ENCODE peak calls at places on chromosomes 5 and 9, in five cellular contexts. H is GM23338, A is lower lobe of right lung, Y is H1, E is lower leg skin. O is an unnamed sample.
A peak's percentile ranks its signal among the peaks of the same experiment; 100 is the strongest.

GRCh38 chr9:68927165-68927564 is 86.7 kb downstream of the PRKACG start:
- DNase-seq in Y (no peak), A (no peak), E (no peak), H (no peak), O (no peak)

GRCh38 chr5:67299317-67299716 is 102.7 kb upstream of the CD180 start:
- DNase-seq in E (no peak), Y (no peak), H (no peak), A (no peak), O (peak; percentile 35)

GRCh38 chr5:55894135-55894534 is 43.0 kb downstream of the IL31RA start:
- DNase-seq in E (no peak), A (no peak), Y (no peak), H (no peak), O (peak; percentile 16)

GRCh38 chr5:76954383-76954763 is 1.5 kb downstream of the CRHBP start:
- DNase-seq in Y (no peak), A (no peak), E (no peak), H (peak; percentile 46), O (no peak)

GRCh38 chr5:29382735-29383280 is 1810.7 kb upstream of the CDH6 start:
- DNase-seq in E (no peak), A (no peak), Y (no peak), H (peak; percentile 1), O (no peak)

GRCh38 chr9:130266236-130267098 is 907 bp downstream of the HMCN2 start:
- DNase-seq in H (peak; percentile 82), Y (peak; percentile 78), A (no peak), E (peak; percentile 72), O (no peak)

GRCh38 chr9:85262333-85262732 is 479.4 kb downstream of the AGTPBP1 start:
- DNase-seq in H (no peak), E (no peak), A (no peak), Y (no peak), O (peak; percentile 6)

GRCh38 chr5:54603372-54603771 is 85.8 kb downstream of the SNX18 start:
- DNase-seq in H (no peak), A (no peak), Y (no peak), E (no peak), O (no peak)

GRCh38 chr9:4143951-4144717 is 155.7 kb downstream of the GLIS3 start:
- DNase-seq in A (no peak), Y (no peak), E (no peak), H (peak; percentile 44), O (peak; percentile 56)

GRCh38 chr5:68872088-68872842 is 221.5 kb upstream of the SLC30A5 start:
- DNase-seq in E (no peak), A (no peak), Y (no peak), H (peak; percentile 23), O (no peak)

GRCh38 chr9:27528886-27529315 is 713 bp downstream of the MOB3B start:
- DNase-seq in Y (peak; percentile 74), H (peak; percentile 75), A (peak; percentile 74), E (peak; percentile 93), O (no peak)

GRCh38 chr5:101160002-101160401 is 256.9 kb upstream of the ST8SIA4 start:
- DNase-seq in Y (no peak), E (no peak), A (no peak), H (no peak), O (no peak)

GRCh38 chr5:13745508-13745907 is 199.0 kb downstream of the DNAH5 start:
- DNase-seq in E (no peak), A (no peak), Y (no peak), H (peak; percentile 23), O (peak; percentile 60)

GRCh38 chr5:139394123-139394653 is 716 bp downstream of the PROB1 start:
- DNase-seq in E (no peak), Y (peak; percentile 85), H (peak; percentile 84), A (no peak), O (no peak)

GRCh38 chr5:8070138-8070537 is 201.2 kb downstream of the MTRR start:
- DNase-seq in A (no peak), H (no peak), E (no peak), Y (no peak), O (no peak)

GRCh38 chr9:111572945-111573604 is 26.4 kb downstream of the PTGR1 start:
- DNase-seq in A (no peak), Y (no peak), E (no peak), H (no peak), O (peak; percentile 92)

GRCh38 chr5:181188700-181189362 is 16.2 kb downstream of the TRIM7 start:
- DNase-seq in Y (peak; percentile 96), A (peak; percentile 66), H (peak; percentile 80), E (peak; percentile 96), O (peak; percentile 80)

GRCh38 chr9:134391319-134392231 is 65.3 kb downstream of the RXRA start:
- DNase-seq in H (no peak), Y (no peak), E (no peak), A (no peak), O (no peak)

GRCh38 chr9:93059097-93059959 is 827 bp downstream of the SUSD3 start:
- DNase-seq in H (no peak), A (peak; percentile 67), Y (no peak), E (no peak), O (no peak)

GRCh38 chr9:137872296-137872695 is 5.3 kb upstream of the CACNA1B start:
- DNase-seq in Y (no peak), H (no peak), A (no peak), E (peak; percentile 71), O (no peak)

GRCh38 chr5:55645304-55645703 is 66.8 kb downstream of the SLC38A9 start:
- DNase-seq in A (no peak), H (no peak), E (no peak), Y (no peak), O (no peak)

GRCh38 chr9:136023401-136024225 is 62.4 kb upstream of the UBAC1 start:
- DNase-seq in Y (peak; percentile 43), E (peak; percentile 88), A (peak; percentile 65), H (no peak), O (peak; percentile 20)

GRCh38 chr5:60675286-60675685 is 24.7 kb downstream of the DEPDC1B start:
- DNase-seq in E (no peak), Y (no peak), H (no peak), A (no peak), O (no peak)

GRCh38 chr9:104093162-104093561 is 947 bp upstream of the SMC2 start:
- DNase-seq in E (no peak), H (peak; percentile 0), Y (no peak), A (no peak), O (no peak)

GRCh38 chr5:75601996-75602395 is 9.3 kb upstream of the ANKDD1B start:
- DNase-seq in H (no peak), A (no peak), E (no peak), Y (no peak), O (no peak)

GRCh38 chr9:106704056-106704625 is 158.8 kb upstream of the ZNF462 start:
- DNase-seq in Y (no peak), E (no peak), A (no peak), H (no peak), O (no peak)

GRCh38 chr5:142617416-142617815 is 68.5 kb downstream of the FGF1 start:
- DNase-seq in E (no peak), A (no peak), Y (no peak), H (no peak), O (no peak)

GRCh38 chr5:169142264-169142970 is 158.5 kb downstream of the SLIT3 start:
- DNase-seq in H (no peak), A (no peak), Y (no peak), E (peak; percentile 91), O (no peak)

GRCh38 chr5:132776077-132776931 is 735 bp downstream of the SEPTIN8 start:
- DNase-seq in H (peak; percentile 54), E (peak; percentile 88), A (no peak), Y (peak; percentile 58), O (no peak)

GRCh38 chr9:79395691-79396558 is 175.8 kb upstream of the TLE4 start:
- DNase-seq in Y (no peak), H (peak; percentile 25), E (no peak), A (no peak), O (no peak)

DNA sequence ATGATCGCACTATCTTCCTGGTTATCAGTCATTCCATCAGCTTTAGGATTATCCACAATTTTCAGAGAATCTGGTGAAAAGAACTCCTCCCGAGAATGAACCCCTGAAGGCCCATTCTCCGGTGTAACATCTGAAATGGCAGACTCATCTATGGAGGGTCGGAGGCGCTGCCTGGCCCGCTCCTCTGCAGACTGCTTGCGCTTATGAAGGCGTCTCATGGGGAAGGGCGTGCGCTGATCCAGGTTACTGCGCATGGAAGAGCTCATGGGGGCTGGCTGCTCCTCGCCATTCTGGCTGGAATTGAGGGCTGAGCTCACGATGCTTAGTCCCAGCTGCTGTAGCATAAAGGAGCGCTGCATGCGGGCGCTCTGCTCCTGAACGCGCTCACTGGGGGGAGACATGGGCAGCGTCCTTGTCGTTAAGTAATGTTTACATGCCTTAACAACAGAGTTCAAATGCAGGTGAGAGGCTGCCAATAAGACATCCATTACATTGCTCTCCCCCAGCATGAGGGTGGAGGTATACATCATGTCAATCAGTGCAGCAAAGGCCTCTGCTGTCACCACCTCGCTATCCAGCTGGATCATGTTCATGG is 19.4 kb downstream of the GRHPR start:
- DNase-seq in Y (no peak), A (no peak), H (no peak), E (peak; percentile 36), O (no peak)
- H3K4me3 ChIP-seq in Y (no peak overlapping the region), A (no peak overlapping the region), H (no peak overlapping the region), E (no peak overlapping the region), O (no peak overlapping the region)

GRCh38 chr5:152683205-152683604 is 278.1 kb upstream of the NMUR2 start:
- DNase-seq in H (no peak), A (no peak), Y (no peak), E (no peak), O (no peak)
- TF ChIP-seq CTCF in H (no peak), A (no peak), Y (no peak), E (no peak), O (no peak)

GRCh38 chr5:1883925-1884637 is 1.4 kb upstream of the IRX4 start:
- DNase-seq in E (no peak), A (peak; percentile 27), Y (no peak), H (peak; percentile 42), O (no peak)

GRCh38 chr5:1885777-1886633 is 3.3 kb upstream of the IRX4 start:
- DNase-seq in A (peak; percentile 32), E (no peak), H (peak; percentile 30), Y (no peak), O (no peak)

GRCh38 chr5:1884638-1885475 is 2.1 kb upstream of the IRX4 start:
- DNase-seq in Y (no peak), H (peak; percentile 70), A (peak; percentile 19), E (no peak), O (no peak)

GRCh38 chr5:1886634-1887399 is 4.1 kb upstream of the IRX4 start:
- DNase-seq in A (peak; percentile 38), H (no peak), Y (no peak), E (no peak), O (no peak)

DNA sequence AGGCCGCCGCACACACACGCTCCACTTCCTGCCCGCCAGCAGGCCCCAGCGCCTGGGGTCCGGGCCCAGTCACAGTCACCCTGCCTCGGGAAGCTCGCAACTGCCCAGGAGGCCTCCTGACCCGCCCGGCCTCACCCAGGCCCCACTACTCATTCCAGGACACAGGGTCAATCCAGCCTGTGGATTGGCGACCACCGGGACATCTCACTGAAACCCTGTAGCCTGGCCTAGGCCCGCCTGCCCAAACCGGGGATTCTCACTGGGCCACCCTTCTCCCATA is 2.7 kb upstream of the IRX4 start:
- DNase-seq in A (peak; percentile 28), Y (no peak), E (no peak), H (peak; percentile 29), O (no peak)
- H3K4me3 ChIP-seq in A (no peak overlapping the region), Y (no peak overlapping the region), E (peak overlapping the region; percentile 0), H (peak overlapping the region; percentile 64), O (no peak overlapping the region)

DNA sequence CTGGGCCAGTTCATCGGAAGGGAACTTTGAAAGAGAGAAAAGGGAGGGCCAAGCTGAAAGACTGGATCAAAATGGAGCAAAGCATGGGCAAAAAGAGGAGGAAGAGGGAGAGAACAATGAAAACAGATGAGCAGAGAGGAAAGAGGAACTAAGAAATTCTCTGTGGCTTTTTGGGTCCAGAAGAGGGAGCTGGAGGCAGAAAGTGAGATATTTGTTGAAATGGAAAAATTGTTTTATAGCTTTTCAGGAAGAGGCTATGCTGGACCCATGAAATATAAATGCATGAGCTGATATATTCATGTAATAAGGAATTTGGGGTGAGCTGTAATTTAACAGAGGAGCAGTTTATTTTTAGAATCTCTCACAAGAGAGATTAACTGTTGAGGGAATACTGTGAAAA is 457.3 kb downstream of the DMAC1 start:
- DNase-seq in Y (no peak), E (no peak), A (no peak), H (peak; percentile 11), O (no peak)
- TF ChIP-seq CTCF in Y (no peak), E (no peak), A (no peak), H (no peak), O (peak; percentile 11)